ENCODE peak calls at places on chromosomes 6 and 20, in six cellular contexts. H is NCI-H748 treated with DMSO at 0.1 percent for 48 hours, S is naive B cell, J is heart left ventricle, T is KBM-7, Y is NCI-H2029 treated with DMSO at 0.1 percent for 48 hours. M is an unnamed sample.
A peak's percentile ranks its signal among the peaks of the same experiment; 100 is the strongest.

GRCh38 chr6:106253194-106253593 is 72.4 kb downstream of the ATG5 start:
- DNase-seq in H (no peak), S (no peak), J (no peak), T (no peak), Y (no peak), M (no peak)

GRCh38 chr6:168137024-168137423 is 58.0 kb upstream of the FRMD1 start:
- DNase-seq in H (no peak), S (no peak), J (peak; percentile 3), T (no peak), Y (no peak), M (no peak)

GRCh38 chr6:156699017-156699421 is 78.2 kb upstream of the ARID1B start:
- DNase-seq in H (no peak), S (no peak), J (no peak), T (no peak), Y (no peak), M (no peak)

GRCh38 chr6:160750276-160750689 is 48.2 kb downstream of the PLG start:
- DNase-seq in H (no peak), S (no peak), J (no peak), T (peak; percentile 12), Y (no peak), M (peak; percentile 29)

GRCh38 chr6:34052071-34052825 is 93.6 kb downstream of the GRM4 start:
- DNase-seq in H (no peak), S (no peak), J (no peak), T (no peak), Y (no peak), M (no peak)

GRCh38 chr6:67615796-67616195 is 1019.3 kb upstream of the ADGRB3 start:
- DNase-seq in H (no peak), S (no peak), J (no peak), T (no peak), Y (no peak), M (no peak)

GRCh38 chr20:60695223-60695622 is 556.8 kb upstream of the CDH4 start:
- DNase-seq in H (no peak), S (no peak), J (no peak), T (no peak), Y (no peak), M (no peak)

GRCh38 chr6:91486200-91486599 is 899.3 kb upstream of the MAP3K7 start:
- DNase-seq in H (no peak), S (no peak), J (no peak), T (no peak), Y (no peak), M (no peak)

GRCh38 chr20:18666803-18667460 is 79.1 kb downstream of the DTD1 start:
- DNase-seq in H (peak; percentile 97), S (no peak), J (no peak), T (no peak), Y (peak; percentile 93), M (no peak)

GRCh38 chr6:107550241-107550840 is 60.4 kb downstream of the SOBP start:
- DNase-seq in H (peak; percentile 44), S (no peak), J (no peak), T (peak; percentile 46), Y (no peak), M (no peak)